ENCODE peak calls at places on chromosomes 3 and 15, in ten cellular contexts. W, Z, N, E, V, Y, M, L, G and K are unnamed samples.

GRCh38 chr3:10702961-10703740 is 112.9 kb upstream of the SLC6A11 start:
- DNase-seq in W (peak; percentile 91), Z (no peak), N (no peak), E (peak; percentile 15), V (no peak), Y (no peak), M (peak; percentile 5), L (peak; percentile 9), G (no peak), K (no peak)

GRCh38 chr3:21621396-21621695 is 129.7 kb downstream of the ZNF385D start:
- DNase-seq in W (no peak), Z (peak; percentile 33), N (peak; percentile 77), E (no peak), V (peak; percentile 22), Y (peak; percentile 81), M (peak; percentile 40), L (no peak), G (peak; percentile 15), K (peak; percentile 51)

GRCh38 chr3:98556164-98557130 is 24.7 kb downstream of the GPR15 start:
- DNase-seq in W (no peak), Z (peak; percentile 52), N (peak; percentile 61), E (no peak), V (no peak), Y (no peak), M (no peak), L (peak; percentile 22), G (no peak), K (no peak)

GRCh38 chr3:143098032-143098764 is 21.4 kb upstream of the CHST2 start:
- DNase-seq in W (no peak), Z (peak; percentile 88), N (no peak), E (no peak), V (no peak), Y (peak; percentile 35), M (peak; percentile 44), L (no peak), G (no peak), K (no peak)

GRCh38 chr3:122880173-122880572 is 85.3 kb downstream of the SLC49A4 start:
- DNase-seq in W (no peak), Z (no peak), N (no peak), E (no peak), V (no peak), Y (no peak), M (no peak), L (no peak), G (no peak), K (no peak)

GRCh38 chr3:127064391-127065137 is 81.6 kb downstream of the PLXNA1 start:
- DNase-seq in W (no peak), Z (peak; percentile 40), N (peak; percentile 59), E (no peak), V (peak; percentile 54), Y (peak; percentile 44), M (peak; percentile 44), L (no peak), G (no peak), K (no peak)

GRCh38 chr15:58770857-58771620 is at the start of gene MINDY2:
- DNase-seq in W (peak; percentile 98), Z (peak; percentile 99), N (peak; percentile 97), E (peak; percentile 99), V (peak; percentile 99), Y (peak; percentile 99), M (peak; percentile 97), L (peak; percentile 99), G (peak; percentile 96), K (peak; percentile 100)

GRCh38 chr15:88489321-88489720 is 21.8 kb downstream of the MRPS11 start:
- DNase-seq in W (peak; percentile 60), Z (no peak), N (no peak), E (no peak), V (no peak), Y (no peak), M (no peak), L (no peak), G (no peak), K (no peak)

GRCh38 chr3:128971421-128971820 is 22.5 kb downstream of the CFAP92 start:
- DNase-seq in W (no peak), Z (peak; percentile 85), N (peak; percentile 16), E (no peak), V (peak; percentile 61), Y (peak; percentile 73), M (no peak), L (no peak), G (no peak), K (peak; percentile 50)

GRCh38 chr3:57815034-57815433 is 58.9 kb downstream of the SLMAP start:
- DNase-seq in W (no peak), Z (no peak), N (no peak), E (no peak), V (no peak), Y (no peak), M (no peak), L (peak; percentile 39), G (no peak), K (no peak)

GRCh38 chr3:178982138-178982537 is 89.5 kb downstream of the ZMAT3 start:
- DNase-seq in W (no peak), Z (no peak), N (peak; percentile 12), E (no peak), V (peak; percentile 44), Y (peak; percentile 21), M (peak; percentile 28), L (no peak), G (no peak), K (no peak)
- H2AFZ ChIP-seq in W (no peak overlapping the region), Z (no peak overlapping the region), N (no peak overlapping the region), E (no peak overlapping the region), V (no peak overlapping the region), Y (no peak overlapping the region), M (no peak overlapping the region), L (no peak overlapping the region), G (no peak overlapping the region), K (no peak overlapping the region)

DNA sequence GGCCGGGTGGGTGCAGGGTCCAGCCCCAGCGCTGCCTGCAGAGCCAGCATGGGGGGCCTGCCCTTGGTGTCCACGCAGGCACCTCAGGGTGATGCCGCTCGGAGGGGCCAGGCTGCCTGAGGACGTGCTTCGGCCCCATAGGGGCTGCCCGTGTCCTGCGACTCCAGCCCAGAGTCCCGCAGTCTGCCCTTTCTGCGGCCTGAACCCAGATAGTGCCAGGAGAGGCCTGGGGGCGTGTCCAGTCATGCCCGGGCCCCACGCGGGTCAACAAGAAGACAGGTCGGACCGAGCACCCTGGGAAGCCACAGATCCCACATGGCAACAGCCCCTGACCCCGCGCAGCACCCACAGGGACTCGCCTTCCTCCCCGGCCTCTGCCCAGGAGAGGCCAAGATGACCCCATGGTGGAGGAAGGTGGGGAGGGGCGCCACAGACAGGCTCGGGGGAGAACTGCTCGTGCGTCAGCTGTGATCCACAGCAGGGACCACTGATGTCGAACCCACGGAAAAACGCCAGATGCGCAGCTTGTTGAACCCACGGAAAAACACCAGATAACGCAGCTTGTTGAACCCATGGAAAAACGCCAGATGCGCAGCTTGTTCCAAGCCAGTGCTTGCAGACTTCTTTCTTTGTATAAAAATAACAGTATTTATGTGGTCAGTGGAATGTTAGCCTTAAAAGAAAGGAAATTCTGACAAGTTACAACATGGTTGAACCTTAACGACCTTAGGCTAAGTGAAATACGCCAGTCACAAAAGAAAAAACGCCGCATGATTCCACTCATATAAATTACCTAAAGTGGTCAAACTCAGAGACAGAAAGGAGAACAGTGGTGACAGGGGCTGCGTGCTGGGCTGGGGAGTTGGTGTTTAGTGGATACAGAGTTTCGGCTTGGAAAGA is 28.5 kb downstream of the CYFIP1 start:
- DNase-seq in W (no peak), Z (peak; percentile 44), N (no peak), E (no peak), V (no peak), Y (peak; percentile 11), M (no peak), L (no peak), G (no peak), K (no peak)
- H3K4me2 ChIP-seq in W (no peak overlapping the region), Z (no peak overlapping the region), N (no peak overlapping the region), E (no peak overlapping the region), V (no peak overlapping the region), Y (no peak overlapping the region), M (no peak overlapping the region), L (no peak overlapping the region), G (no peak overlapping the region), K (no peak overlapping the region)

DNA sequence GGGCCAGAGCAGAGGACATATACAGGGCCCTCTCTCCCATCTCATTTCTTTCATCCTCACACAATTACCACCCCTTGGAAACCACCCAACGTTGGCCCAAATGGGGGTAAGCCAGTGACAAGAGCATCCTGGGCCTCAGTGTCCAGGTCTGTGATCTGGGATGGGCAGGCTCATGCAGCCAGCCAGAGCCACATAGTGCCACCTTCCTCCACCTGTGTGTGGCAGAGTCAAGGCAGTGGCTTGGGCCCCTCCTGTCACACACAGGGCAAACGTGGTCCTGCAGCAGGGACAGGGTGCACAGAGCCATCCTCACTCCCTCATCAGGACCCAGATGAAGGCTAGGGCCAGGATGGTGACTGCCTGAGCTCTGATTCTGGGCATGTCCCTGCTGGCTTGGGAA is 2.3 kb upstream of the MYL3 start:
- DNase-seq in W (no peak), Z (no peak), N (no peak), E (no peak), V (no peak), Y (no peak), M (no peak), L (no peak), G (no peak), K (no peak)
- H3K27ac ChIP-seq in W (no peak overlapping the region), Z (no peak overlapping the region), N (no peak overlapping the region), E (no peak overlapping the region), V (no peak overlapping the region), Y (no peak overlapping the region), M (no peak overlapping the region), L (no peak overlapping the region), G (no peak overlapping the region), K (peak overlapping the region; percentile 66)

GRCh38 chr15:49720221-49720620 is 99.4 kb downstream of the DTWD1 start:
- DNase-seq in W (no peak), Z (no peak), N (no peak), E (no peak), V (no peak), Y (no peak), M (no peak), L (no peak), G (no peak), K (no peak)

GRCh38 chr15:49715701-49716100 is 94.9 kb downstream of the DTWD1 start:
- DNase-seq in W (no peak), Z (no peak), N (no peak), E (no peak), V (no peak), Y (no peak), M (no peak), L (no peak), G (no peak), K (no peak)

GRCh38 chr15:49721091-49721490 is 100.2 kb downstream of the DTWD1 start:
- DNase-seq in W (no peak), Z (no peak), N (no peak), E (no peak), V (no peak), Y (no peak), M (no peak), L (no peak), G (no peak), K (no peak)

GRCh38 chr15:49718846-49719245 is 98.0 kb downstream of the DTWD1 start:
- DNase-seq in W (no peak), Z (no peak), N (no peak), E (no peak), V (no peak), Y (no peak), M (no peak), L (no peak), G (no peak), K (no peak)

DNA sequence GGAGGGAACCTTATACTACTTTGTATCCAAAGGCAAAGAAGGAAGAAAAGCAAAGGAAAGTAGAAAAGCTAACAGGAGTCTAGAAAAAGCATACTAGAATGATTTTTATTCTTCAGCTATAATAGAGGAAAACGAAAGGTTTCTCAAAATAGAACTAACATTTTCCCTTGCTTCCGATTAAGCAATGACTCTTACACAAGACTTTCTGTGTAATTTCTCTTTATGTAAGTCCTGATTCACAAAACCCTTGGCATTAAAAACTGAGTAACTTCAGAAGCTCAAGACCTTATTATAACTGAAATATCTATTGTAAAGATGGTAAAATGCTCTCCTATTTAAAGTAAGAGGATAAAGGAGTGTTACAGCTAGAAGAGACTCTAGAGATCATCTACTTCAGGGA is 97.4 kb downstream of the DTWD1 start:
- DNase-seq in W (no peak), Z (peak; percentile 63), N (no peak), E (no peak), V (peak; percentile 69), Y (peak; percentile 83), M (no peak), L (no peak), G (no peak), K (no peak)
- H2AFZ ChIP-seq in W (no peak overlapping the region), Z (no peak overlapping the region), N (no peak overlapping the region), E (no peak overlapping the region), V (no peak overlapping the region), Y (no peak overlapping the region), M (no peak overlapping the region), L (no peak overlapping the region), G (no peak overlapping the region), K (no peak overlapping the region)